ENCODE peak calls at places on chromosomes 12 and 14, in five cellular contexts. J is GM03348, Q is A549, O is progenitor cell of endocrine pancreas, I is HL-60. W is an unnamed sample.

GRCh38 chr12:124347805-124348658 is 53.1 kb downstream of the RFLNA start:
- DNase-seq in J (peak), Q (no peak), O (no peak), I (peak), W (no peak)

GRCh38 chr14:72558721-72559120 is 335.2 kb downstream of the DPF3 start:
- DNase-seq in J (no peak), Q (no peak), O (no peak), I (no peak), W (no peak)

GRCh38 chr12:6758511-6758910 is 5.6 kb upstream of the MLF2 start:
- DNase-seq in J (no peak), Q (no peak), O (no peak), I (no peak), W (no peak)

GRCh38 chr14:69715725-69716482 is 51.0 kb upstream of the SRSF5 start:
- DNase-seq in J (peak), Q (no peak), O (no peak), I (peak), W (peak)

GRCh38 chr14:59265808-59266207 is 77.3 kb downstream of the DAAM1 start:
- DNase-seq in J (no peak), Q (no peak), O (no peak), I (no peak), W (no peak)

GRCh38 chr12:132015686-132016430 is 66.1 kb downstream of the EP400 start:
- DNase-seq in J (no peak), Q (no peak), O (no peak), I (no peak), W (no peak)

GRCh38 chr14:62082779-62083178 is 320.6 kb downstream of the SNAPC1 start:
- DNase-seq in J (no peak), Q (no peak), O (no peak), I (no peak), W (no peak)

GRCh38 chr12:102730996-102731395 is 186.0 kb downstream of the PAH start:
- DNase-seq in J (no peak), Q (no peak), O (no peak), I (no peak), W (no peak)

GRCh38 chr12:6091786-6092566 is 32.5 kb downstream of the VWF start:
- DNase-seq in J (no peak), Q (no peak), O (no peak), I (no peak), W (no peak)

GRCh38 chr14:64704145-64704742 is at the start of gene PLEKHG3:
- DNase-seq in J (peak), Q (peak), O (peak), I (peak), W (peak)

GRCh38 chr14:49446801-49447200 is 139.4 kb downstream of the RPS29 start:
- DNase-seq in J (no peak), Q (no peak), O (no peak), I (no peak), W (no peak)

GRCh38 chr14:69993326-69993725 is 114.1 kb downstream of the SMOC1 start:
- DNase-seq in J (no peak), Q (no peak), O (no peak), I (no peak), W (no peak)

GRCh38 chr14:69637503-69638030 is 26.2 kb downstream of the SUSD6 start:
- DNase-seq in J (no peak), Q (no peak), O (no peak), I (no peak), W (no peak)

GRCh38 chr14:89473979-89474378 is 56.9 kb upstream of the FOXN3 start:
- DNase-seq in J (peak), Q (no peak), O (no peak), I (no peak), W (no peak)

GRCh38 chr14:100893228-100893601 is 10.3 kb downstream of the RTL1 start:
- DNase-seq in J (no peak), Q (no peak), O (no peak), I (no peak), W (no peak)

GRCh38 chr14:46048127-46048526 is 603.5 kb downstream of the RPL10L start:
- DNase-seq in J (peak), Q (peak), O (peak), I (peak), W (peak)

GRCh38 chr12:16224196-16224595 is 53.3 kb downstream of the SLC15A5 start:
- DNase-seq in J (no peak), Q (no peak), O (no peak), I (no peak), W (no peak)

GRCh38 chr14:71403673-71404072 is 496.4 kb downstream of the PCNX1 start:
- DNase-seq in J (peak), Q (peak), O (no peak), I (peak), W (peak)

GRCh38 chr14:76023757-76024156 is 38.2 kb downstream of the IFT43 start:
- DNase-seq in J (no peak), Q (no peak), O (no peak), I (no peak), W (no peak)

GRCh38 chr14:92578511-92578910 is 64.9 kb downstream of the RIN3 start:
- DNase-seq in J (peak), Q (no peak), O (no peak), I (no peak), W (no peak)

GRCh38 chr14:37583358-37584210 is 11.5 kb downstream of the FOXA1 start:
- DNase-seq in J (no peak), Q (peak), O (peak), I (no peak), W (peak)

GRCh38 chr12:122366685-122367475 is 55.6 kb downstream of the CLIP1 start:
- DNase-seq in J (peak), Q (peak), O (no peak), I (peak), W (no peak)

GRCh38 chr12:113136128-113136989 is 798 bp upstream of the RASAL1 start:
- DNase-seq in J (no peak), Q (peak), O (no peak), I (peak), W (peak)

GRCh38 chr12:130969223-130969622 is 15.5 kb downstream of the ADGRD1 start:
- DNase-seq in J (no peak), Q (no peak), O (no peak), I (no peak), W (no peak)

GRCh38 chr12:80352476-80352875 is 91.6 kb upstream of the PTPRQ start:
- DNase-seq in J (no peak), Q (no peak), O (no peak), I (no peak), W (no peak)

GRCh38 chr12:13345722-13346121 is 149.2 kb downstream of the EMP1 start:
- DNase-seq in J (no peak), Q (no peak), O (no peak), I (no peak), W (no peak)

GRCh38 chr12:123250471-123251383 is 17.5 kb downstream of the MTRFR start:
- DNase-seq in J (no peak), Q (peak), O (no peak), I (no peak), W (peak)

GRCh38 chr12:104387190-104387589 is 69.6 kb upstream of the CHST11 start:
- DNase-seq in J (no peak), Q (no peak), O (no peak), I (no peak), W (no peak)

GRCh38 chr12:76740501-76740900 is 23.4 kb upstream of the ZDHHC17 start:
- DNase-seq in J (no peak), Q (no peak), O (no peak), I (no peak), W (no peak)

GRCh38 chr12:52014567-52015392 is 8.0 kb downstream of the TAMALIN start:
- DNase-seq in J (no peak), Q (no peak), O (no peak), I (no peak), W (no peak)

W was measured in Calu3.